ENCODE peak calls at places on chromosomes 16 and 17, in four cellular contexts. Z, Y, U and T are unnamed samples.

GRCh38 chr17:4747847-4748246 is 8.1 kb upstream of the CXCL16 start:
- DNase-seq in Z (no peak), Y (no peak), U (no peak), T (no peak)

GRCh38 chr17:59829217-59830006 is 63.3 kb downstream of the TUBD1 start:
- DNase-seq in Z (peak; percentile 100), Y (no peak), U (no peak), T (no peak)

GRCh38 chr16:65548470-65548869 is 426.6 kb upstream of the CDH11 start:
- DNase-seq in Z (no peak), Y (no peak), U (no peak), T (no peak)

GRCh38 chr17:2591040-2591640 is 2.3 kb upstream of the PAFAH1B1 start:
- DNase-seq in Z (no peak), Y (no peak), U (no peak), T (no peak)

GRCh38 chr17:77793146-77793887 is 165.2 kb upstream of the TNRC6C start:
- DNase-seq in Z (no peak), Y (no peak), U (no peak), T (no peak)

GRCh38 chr16:75282811-75283281 is 31.4 kb upstream of the BCAR1 start:
- DNase-seq in Z (no peak), Y (no peak), U (no peak), T (no peak)

GRCh38 chr16:22934786-22935185 is 120.8 kb downstream of the HS3ST2 start:
- DNase-seq in Z (no peak), Y (no peak), U (no peak), T (no peak)

GRCh38 chr16:85373741-85374570 is 239.2 kb upstream of the GSE1 start:
- DNase-seq in Z (no peak), Y (no peak), U (no peak), T (no peak)

GRCh38 chr16:31367875-31368274 is 12.9 kb downstream of the ITGAX start:
- DNase-seq in Z (no peak), Y (no peak), U (no peak), T (no peak)

GRCh38 chr16:66741131-66741900 is 10.1 kb downstream of the DYNC1LI2 start:
- DNase-seq in Z (peak; percentile 77), Y (peak; percentile 91), U (peak; percentile 89), T (peak; percentile 96)

DNA sequence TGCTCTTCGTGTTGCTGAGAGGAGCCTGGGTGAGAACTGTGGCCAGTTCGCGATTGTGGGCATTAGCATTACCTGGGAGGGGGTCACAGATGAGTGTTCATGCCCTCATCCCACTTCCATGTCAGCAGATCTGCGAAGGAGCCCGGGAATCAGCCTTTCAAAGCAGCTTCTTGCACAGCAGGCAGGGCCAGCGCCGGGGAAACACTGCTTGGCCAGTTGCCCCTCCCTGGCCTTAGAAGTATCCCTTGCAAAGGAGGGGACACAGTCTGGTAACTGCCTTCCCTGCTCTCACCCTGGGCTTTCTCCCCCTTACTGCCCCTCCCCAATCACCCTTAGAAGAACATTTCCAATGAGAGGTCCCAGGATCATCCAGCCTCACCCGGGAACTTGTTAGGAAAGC is 42.8 kb upstream of the FOXF1 start:
- DNase-seq in Z (no peak), Y (no peak), U (no peak), T (no peak)
- TF ChIP-seq POLR2A in Z (no peak), Y (no peak), U (no peak), T (no peak)

DNA sequence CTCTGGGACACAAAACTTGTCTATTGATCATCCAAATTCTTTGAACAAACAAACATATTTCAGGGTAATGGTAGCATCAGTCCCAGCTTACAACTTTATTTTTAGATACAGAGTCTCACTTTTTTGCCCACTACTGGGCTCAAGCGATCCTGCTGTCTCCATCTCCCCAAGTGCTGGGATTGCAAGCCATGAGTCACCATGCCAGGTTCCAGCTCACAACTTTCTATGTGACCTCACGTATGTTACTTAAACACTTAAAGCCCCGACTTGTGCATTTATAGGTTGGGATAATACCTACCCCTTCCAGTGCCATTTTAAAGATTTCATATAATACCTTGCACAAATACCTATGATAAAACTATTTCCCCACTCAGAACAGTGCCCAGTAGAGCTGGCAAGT is 42.0 kb upstream of the KSR1 start:
- DNase-seq in Z (no peak), Y (no peak), U (no peak), T (no peak)
- H3K4me1 ChIP-seq in Z (peaks cover 17% of the 10 kb centered on the region), Y (no peaks in the 10 kb centered on the region), U (no peaks in the 10 kb centered on the region), T (no peaks in the 10 kb centered on the region)

GRCh38 chr16:35207059-35207999 is 1747.9 kb downstream of the TP53TG3F start:
- DNase-seq in Z (no peak), Y (no peak), U (no peak), T (peak; percentile 62)
- TF ChIP-seq EP300 in Z (no peak), Y (no peak), U (no peak), T (no peak)

GRCh38 chr16:234468-235305 is at the start of gene FAM234A:
- DNase-seq in Z (peak; percentile 95), Y (peak; percentile 96), U (peak; percentile 96), T (peak; percentile 97)
- TF ChIP-seq POLR2A in Z (peak; percentile 74), Y (peak; percentile 27), U (peak; percentile 87), T (peak; percentile 94)

DNA sequence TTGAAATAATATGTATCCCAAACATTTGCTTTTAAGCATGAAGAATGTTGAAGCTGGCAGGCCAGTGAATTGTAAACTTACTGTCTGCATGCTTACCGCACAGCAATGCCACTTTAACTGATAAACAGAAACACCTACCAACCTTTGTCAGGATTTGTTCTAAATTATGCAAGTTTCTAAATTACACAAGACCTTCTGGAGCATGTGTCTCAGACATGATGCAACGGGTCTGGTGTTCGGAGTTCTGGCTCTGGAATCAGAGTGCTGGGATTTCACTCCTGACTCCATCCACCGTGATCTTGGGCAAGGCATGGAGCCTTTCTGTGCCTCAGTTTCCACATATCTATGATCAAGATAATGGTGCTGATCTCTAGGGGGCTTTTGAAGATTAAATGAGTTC is 111.2 kb downstream of the CCT6B start:
- DNase-seq in Z (no peak), Y (no peak), U (no peak), T (no peak)
- H3K4me1 ChIP-seq in Z (no peaks in the 10 kb centered on the region), Y (no peaks in the 10 kb centered on the region), U (no peaks in the 10 kb centered on the region), T (no peaks in the 10 kb centered on the region)

DNA sequence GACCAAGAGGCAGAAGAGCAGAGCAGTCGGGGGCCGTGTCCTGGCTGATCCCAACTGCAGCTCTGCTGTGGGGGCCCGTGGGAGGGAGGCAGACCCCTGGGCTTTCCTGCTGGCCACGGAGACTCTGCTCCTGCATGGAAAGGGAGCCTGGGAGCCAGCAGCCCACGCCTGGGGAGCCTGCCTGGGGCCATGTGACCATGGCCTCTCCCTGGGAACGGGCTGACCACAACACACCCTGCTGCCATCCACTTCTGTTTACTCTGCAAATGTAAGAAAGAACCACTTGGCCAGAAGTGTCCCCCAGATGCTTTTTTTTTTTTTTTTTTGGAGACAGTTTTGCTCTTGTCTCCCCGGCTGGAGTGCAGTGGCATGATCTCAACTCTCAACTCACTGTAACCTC is 2.0 kb upstream of the TEDC2 start:
- DNase-seq in Z (no peak), Y (no peak), U (no peak), T (no peak)
- TF ChIP-seq EP300 in Z (no peak), Y (no peak), U (no peak), T (no peak)

GRCh38 chr17:76707985-76708807 is 2.6 kb downstream of the MXRA7 start:
- DNase-seq in Z (no peak), Y (no peak), U (no peak), T (no peak)

GRCh38 chr17:76713765-76714164 is 3.0 kb upstream of the MXRA7 start:
- DNase-seq in Z (no peak), Y (no peak), U (no peak), T (no peak)

GRCh38 chr17:76706817-76707216 is 3.9 kb downstream of the MXRA7 start:
- DNase-seq in Z (no peak), Y (no peak), U (no peak), T (no peak)

GRCh38 chr17:76710863-76711611 is at the start of gene MXRA7:
- DNase-seq in Z (peak; percentile 49), Y (peak; percentile 68), U (peak; percentile 72), T (no peak)

GRCh38 chr17:76709077-76709950 is 1.5 kb downstream of the MXRA7 start:
- DNase-seq in Z (peak; percentile 29), Y (peak; percentile 50), U (peak; percentile 72), T (peak; percentile 96)
- TF ChIP-seq POLR2A in Z (peak; percentile 5), Y (no peak), U (peak; percentile 69), T (no peak)

GRCh38 chr17:17018021-17018441 is 24.2 kb upstream of the MPRIP start:
- DNase-seq in Z (no peak), Y (no peak), U (no peak), T (no peak)

GRCh38 chr17:17019430-17019762 is 22.9 kb upstream of the MPRIP start:
- DNase-seq in Z (no peak), Y (no peak), U (no peak), T (no peak)

GRCh38 chr17:17019891-17020456 is 22.3 kb upstream of the MPRIP start:
- DNase-seq in Z (no peak), Y (no peak), U (no peak), T (no peak)

GRCh38 chr17:17017343-17018014 is 24.8 kb upstream of the MPRIP start:
- DNase-seq in Z (no peak), Y (no peak), U (no peak), T (no peak)

GRCh38 chr17:17018612-17019429 is 23.4 kb upstream of the MPRIP start:
- DNase-seq in Z (no peak), Y (peak; percentile 95), U (peak; percentile 45), T (no peak)
- H3K4me1 ChIP-seq in Z (peaks cover 78% of the 10 kb centered on the region), Y (peaks cover 35% of the 10 kb centered on the region), U (peaks cover 5% of the 10 kb centered on the region), T (no peaks in the 10 kb centered on the region)